ENCODE peak calls at places on chromosome 15, in four cellular contexts. G is GM12878, M is breast epithelium, F is aorta. J is an unnamed sample. For H3K9me3, the result is how much of the 10 kb centered on the place peaks cover.

GRCh38 chr15:49620174-49620573 is 444 bp downstream of the FAM227B start:
- DNase-seq in F (no peak), G (no peak), M (no peak), J (no peak)

GRCh38 chr15:47792231-47792630 is 74.9 kb downstream of the SEMA6D start:
- DNase-seq in F (no peak), G (no peak), M (no peak), J (no peak)

GRCh38 chr15:43246261-43246764 is 20.4 kb downstream of the TGM5 start:
- DNase-seq in F (no peak), M (no peak), G (no peak), J (no peak)

GRCh38 chr15:68034719-68035293 is 19.3 kb upstream of the PIAS1 start:
- DNase-seq in F (no peak), M (no peak), G (no peak), J (no peak)

GRCh38 chr15:68097029-68097428 is 42.9 kb downstream of the PIAS1 start:
- DNase-seq in G (no peak), F (no peak), M (no peak), J (no peak)

GRCh38 chr15:40063563-40064011 is 24.6 kb upstream of the SRP14 start:
- DNase-seq in M (no peak), G (no peak), F (no peak), J (no peak)

GRCh38 chr15:74800559-74801094 is 12.0 kb upstream of the LMAN1L start:
- DNase-seq in F (peak), M (no peak), G (no peak), J (no peak)

GRCh38 chr15:80835338-80835737 is 56.2 kb downstream of the CEMIP start:
- DNase-seq in M (no peak), F (no peak), G (no peak), J (no peak)

DNA sequence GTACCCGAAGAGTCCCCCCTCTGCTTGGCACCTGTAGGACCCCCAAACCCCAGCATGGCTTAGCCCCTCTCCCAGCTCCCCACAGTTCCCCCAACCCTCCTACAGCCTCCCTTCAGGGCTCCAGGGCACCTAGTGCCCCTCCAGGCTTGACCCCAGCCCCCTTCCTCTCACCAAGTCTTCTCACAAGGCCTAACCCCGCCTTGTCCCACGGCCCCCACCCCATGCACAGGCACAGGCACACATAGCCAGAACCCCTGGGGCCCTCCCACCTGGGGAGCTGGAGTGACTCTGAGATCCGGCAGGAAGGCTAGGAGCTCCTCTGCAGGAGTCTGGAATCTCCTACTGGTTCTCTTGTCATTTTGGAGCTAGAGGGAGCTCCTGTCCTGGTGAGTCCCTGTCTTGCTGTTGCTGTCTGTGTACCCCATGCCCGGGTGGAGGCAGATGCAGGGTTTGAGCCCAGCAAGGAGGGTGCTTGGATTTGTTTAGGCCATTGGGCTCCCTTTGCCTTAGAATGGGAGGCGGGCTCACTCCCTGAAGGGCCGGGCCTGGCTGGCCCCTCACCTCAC is 39.6 kb downstream of the KLF13 start:
- DNase-seq in G (no peak), F (no peak), M (peak), J (no peak)
- H3K4me3 ChIP-seq in G (no peak), F (no peak), M (peak), J (peak)

GRCh38 chr15:76337047-76337738 is 620 bp downstream of the ISL2 start:
- DNase-seq in F (no peak), M (no peak), G (no peak), J (no peak)

GRCh38 chr15:76338555-76339301 is 2.2 kb downstream of the ISL2 start:
- DNase-seq in M (no peak), F (no peak), G (no peak), J (no peak)

GRCh38 chr15:76339302-76340197 is 3.0 kb downstream of the ISL2 start:
- DNase-seq in F (no peak), M (no peak), G (no peak), J (no peak)

GRCh38 chr15:76336254-76337046 is at the start of gene ISL2:
- DNase-seq in F (peak), G (peak), M (no peak), J (peak)

GRCh38 chr15:76337739-76338554 is 1.4 kb downstream of the ISL2 start:
- DNase-seq in F (no peak), G (no peak), M (no peak), J (no peak)
- H3K27ac ChIP-seq in F (no peak), G (no peak), M (no peak), J (no peak)

DNA sequence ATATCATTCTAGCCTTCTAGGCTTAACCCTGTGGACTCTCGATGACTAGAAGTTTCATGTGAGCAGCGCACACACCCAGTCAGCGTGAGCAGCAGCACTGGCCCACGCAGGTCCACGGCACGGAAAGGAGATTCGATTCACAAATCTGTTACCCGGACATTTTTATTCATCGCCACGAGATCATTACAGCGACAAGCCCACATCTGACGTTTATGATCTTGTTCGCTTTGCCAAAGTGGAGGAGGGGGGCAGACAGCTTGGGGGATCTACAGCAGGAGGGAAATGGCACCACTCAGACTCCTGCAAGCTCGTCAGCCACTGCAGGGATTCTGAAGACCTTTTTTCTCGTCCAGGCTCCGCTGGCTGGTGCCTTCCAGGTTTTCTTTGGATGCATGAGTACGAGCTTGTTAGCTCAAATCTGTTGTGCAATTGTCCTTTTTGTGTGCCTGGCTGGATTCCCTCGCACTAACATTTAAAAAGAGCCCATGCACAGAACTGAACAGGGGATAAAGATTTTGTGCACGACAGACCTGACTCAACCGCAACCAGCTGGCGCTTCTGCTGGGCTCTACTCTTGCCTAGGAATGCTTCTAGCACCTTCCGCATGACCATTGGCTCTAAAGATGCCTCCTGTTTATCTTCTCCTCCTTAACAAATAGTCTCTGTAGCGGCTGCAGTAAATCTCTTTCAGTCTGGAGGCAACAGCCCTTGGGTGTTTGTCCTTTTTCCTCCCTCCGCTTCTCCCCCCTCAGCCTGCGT is 938.5 kb downstream of the MCTP2 start:
- DNase-seq in G (no peak), F (peak), M (peak), J (peak)
- H3K9me3 ChIP-seq in G (under half), F (under half), M (under half), J (under half)

DNA sequence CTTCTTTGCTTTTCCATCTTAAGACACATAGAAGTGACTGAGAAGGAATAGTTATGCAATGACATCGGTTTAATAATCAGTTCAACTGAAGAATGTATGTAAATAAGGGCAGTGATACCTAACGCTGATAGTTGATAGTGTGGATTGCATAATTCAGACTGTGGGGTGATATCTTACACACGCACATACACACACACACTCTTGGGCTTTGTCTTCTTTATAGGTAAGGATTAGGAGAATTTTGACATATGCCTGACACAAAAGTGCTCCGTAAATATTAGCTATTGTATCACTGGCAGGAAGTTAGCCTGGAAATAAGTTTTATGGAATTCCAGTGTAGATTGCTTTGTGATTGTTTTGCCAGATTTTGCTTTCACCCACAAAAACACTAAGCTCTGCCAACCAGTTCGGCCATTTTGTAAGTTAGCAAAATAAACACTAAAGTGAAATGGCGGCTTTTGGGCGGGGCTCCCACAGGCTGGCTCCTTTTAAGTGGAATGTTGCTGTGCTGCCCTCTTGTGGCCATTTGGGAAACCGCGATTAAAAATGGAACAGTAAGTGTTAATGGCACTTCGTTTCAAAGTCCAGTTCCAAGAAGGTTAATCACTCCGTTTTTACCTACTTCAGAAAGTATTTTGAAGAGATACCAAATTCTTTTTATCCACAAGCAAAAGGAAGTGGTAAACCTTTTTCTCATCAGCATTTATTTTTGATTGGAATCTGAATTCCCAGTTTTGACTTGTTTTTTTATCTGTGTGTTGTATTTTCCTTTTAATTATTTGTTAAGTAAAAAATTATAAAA is 17.7 kb downstream of the CHD2 start:
- DNase-seq in F (peak), M (peak), G (peak), J (peak)
- H3K4me3 ChIP-seq in F (no peak), M (peak), G (no peak), J (no peak)

GRCh38 chr15:63475670-63476069 is 28.7 kb upstream of the USP3 start:
- DNase-seq in G (no peak), F (no peak), M (no peak), J (no peak)
- H3K27ac ChIP-seq in G (peak), F (no peak), M (no peak), J (peak)

GRCh38 chr15:29548006-29548405 is 274.3 kb downstream of the TJP1 start:
- DNase-seq in M (no peak), F (no peak), G (no peak), J (no peak)
- H3K9me3 ChIP-seq in M (under half), F (under half), G (under half), J (under half)

GRCh38 chr15:92904832-92905640 is 4.9 kb downstream of the CHD2 start:
- DNase-seq in M (no peak), F (no peak), G (no peak), J (no peak)

GRCh38 chr15:92906038-92906437 is 5.9 kb downstream of the CHD2 start:
- DNase-seq in G (no peak), F (no peak), M (no peak), J (no peak)

GRCh38 chr15:92907229-92907628 is 7.1 kb downstream of the CHD2 start:
- DNase-seq in M (no peak), G (no peak), F (no peak), J (no peak)

GRCh38 chr15:92907880-92908279 is 7.8 kb downstream of the CHD2 start:
- DNase-seq in G (no peak), F (no peak), M (no peak), J (no peak)

GRCh38 chr15:92906563-92907081 is 6.5 kb downstream of the CHD2 start:
- DNase-seq in F (no peak), M (no peak), G (no peak), J (no peak)
- H3K4me3 ChIP-seq in F (no peak), M (peak), G (peak), J (peak)

GRCh38 chr15:69456208-69457166 is 3.9 kb downstream of the RPLP1 start:
- DNase-seq in G (no peak), M (no peak), F (no peak), J (no peak)
- H3K27ac ChIP-seq in G (no peak), M (no peak), F (no peak), J (no peak)